ENCODE peak calls at places on chromosome 3, in five cellular contexts. One of them, this sample, is unnamed.

GRCh38 chr3:106794442-106794841 is 582.8 kb upstream of the CCDC54 start:
- DNase-seq in NCI-H510A treated with DMSO at 0.1 percent for 48 hours: no peak
- DNase-seq in ACHN: no peak
- DNase-seq in AG09309: no peak
- DNase-seq in stimulated activated CD8-positive, alpha-beta memory T cell treated with anti-CD3 and anti-CD28 coated beads, Interleukin-7, amount 100 ng/mL, for 24 hours: no peak
- DNase-seq in this sample: no peak

GRCh38 chr3:15976524-15976923 is 178.7 kb upstream of the ANKRD28 start:
- DNase-seq in stimulated activated CD8-positive, alpha-beta memory T cell treated with anti-CD3 and anti-CD28 coated beads, Interleukin-7, amount 100 ng/mL, for 24 hours: no peak
- DNase-seq in AG09309: no peak
- DNase-seq in ACHN: no peak
- DNase-seq in NCI-H510A treated with DMSO at 0.1 percent for 48 hours: no peak
- DNase-seq in this sample: no peak

GRCh38 chr3:46656778-46657556 is 36.5 kb downstream of the ALS2CL start:
- DNase-seq in NCI-H510A treated with DMSO at 0.1 percent for 48 hours: peak; percentile 39
- DNase-seq in AG09309: peak; percentile 44
- DNase-seq in stimulated activated CD8-positive, alpha-beta memory T cell treated with anti-CD3 and anti-CD28 coated beads, Interleukin-7, amount 100 ng/mL, for 24 hours: no peak
- DNase-seq in ACHN: no peak
- DNase-seq in this sample: no peak

GRCh38 chr3:100226712-100227429 is 33.9 kb upstream of the TBC1D23 start:
- DNase-seq in AG09309: no peak
- DNase-seq in NCI-H510A treated with DMSO at 0.1 percent for 48 hours: no peak
- DNase-seq in ACHN: peak; percentile 15
- DNase-seq in stimulated activated CD8-positive, alpha-beta memory T cell treated with anti-CD3 and anti-CD28 coated beads, Interleukin-7, amount 100 ng/mL, for 24 hours: no peak
- DNase-seq in this sample: no peak

GRCh38 chr3:52015431-52016256 is 19.9 kb upstream of the RPL29 start:
- DNase-seq in NCI-H510A treated with DMSO at 0.1 percent for 48 hours: no peak
- DNase-seq in ACHN: no peak
- DNase-seq in AG09309: no peak
- DNase-seq in stimulated activated CD8-positive, alpha-beta memory T cell treated with anti-CD3 and anti-CD28 coated beads, Interleukin-7, amount 100 ng/mL, for 24 hours: no peak
- DNase-seq in this sample: no peak

GRCh38 chr3:9211155-9211950 is 38.1 kb downstream of the SRGAP3 start:
- DNase-seq in ACHN: no peak
- DNase-seq in stimulated activated CD8-positive, alpha-beta memory T cell treated with anti-CD3 and anti-CD28 coated beads, Interleukin-7, amount 100 ng/mL, for 24 hours: no peak
- DNase-seq in NCI-H510A treated with DMSO at 0.1 percent for 48 hours: no peak
- DNase-seq in AG09309: peak; percentile 57
- DNase-seq in this sample: peak; percentile 39

GRCh38 chr3:124202754-124203153 is 210.8 kb upstream of the ROPN1 start:
- DNase-seq in stimulated activated CD8-positive, alpha-beta memory T cell treated with anti-CD3 and anti-CD28 coated beads, Interleukin-7, amount 100 ng/mL, for 24 hours: no peak
- DNase-seq in AG09309: no peak
- DNase-seq in ACHN: no peak
- DNase-seq in NCI-H510A treated with DMSO at 0.1 percent for 48 hours: no peak
- DNase-seq in this sample: no peak

GRCh38 chr3:100600181-100601042 is 9.0 kb upstream of the ADGRG7 start:
- DNase-seq in ACHN: no peak
- DNase-seq in stimulated activated CD8-positive, alpha-beta memory T cell treated with anti-CD3 and anti-CD28 coated beads, Interleukin-7, amount 100 ng/mL, for 24 hours: no peak
- DNase-seq in AG09309: no peak
- DNase-seq in NCI-H510A treated with DMSO at 0.1 percent for 48 hours: no peak
- DNase-seq in this sample: no peak

GRCh38 chr3:48558446-48559134 is 2.0 kb upstream of the PFKFB4 start:
- DNase-seq in ACHN: no peak
- DNase-seq in NCI-H510A treated with DMSO at 0.1 percent for 48 hours: no peak
- DNase-seq in AG09309: no peak
- DNase-seq in stimulated activated CD8-positive, alpha-beta memory T cell treated with anti-CD3 and anti-CD28 coated beads, Interleukin-7, amount 100 ng/mL, for 24 hours: no peak
- DNase-seq in this sample: no peak

GRCh38 chr3:111032677-111033076 is 38.9 kb upstream of the NECTIN3 start:
- DNase-seq in ACHN: no peak
- DNase-seq in AG09309: no peak
- DNase-seq in stimulated activated CD8-positive, alpha-beta memory T cell treated with anti-CD3 and anti-CD28 coated beads, Interleukin-7, amount 100 ng/mL, for 24 hours: no peak
- DNase-seq in NCI-H510A treated with DMSO at 0.1 percent for 48 hours: no peak
- DNase-seq in this sample: no peak

GRCh38 chr3:169822091-169822490 is 9.4 kb upstream of the LRRC34 start:
- DNase-seq in AG09309: no peak
- DNase-seq in NCI-H510A treated with DMSO at 0.1 percent for 48 hours: peak; percentile 66
- DNase-seq in stimulated activated CD8-positive, alpha-beta memory T cell treated with anti-CD3 and anti-CD28 coated beads, Interleukin-7, amount 100 ng/mL, for 24 hours: no peak
- DNase-seq in ACHN: no peak
- DNase-seq in this sample: no peak

GRCh38 chr3:52681610-52682009 is 4.1 kb downstream of the PBRM1 start:
- DNase-seq in stimulated activated CD8-positive, alpha-beta memory T cell treated with anti-CD3 and anti-CD28 coated beads, Interleukin-7, amount 100 ng/mL, for 24 hours: no peak
- DNase-seq in ACHN: no peak
- DNase-seq in AG09309: no peak
- DNase-seq in NCI-H510A treated with DMSO at 0.1 percent for 48 hours: no peak
- DNase-seq in this sample: no peak

GRCh38 chr3:189914799-189915198 is 205.9 kb downstream of the P3H2 start:
- DNase-seq in AG09309: peak; percentile 89
- DNase-seq in NCI-H510A treated with DMSO at 0.1 percent for 48 hours: no peak
- DNase-seq in ACHN: peak; percentile 31
- DNase-seq in stimulated activated CD8-positive, alpha-beta memory T cell treated with anti-CD3 and anti-CD28 coated beads, Interleukin-7, amount 100 ng/mL, for 24 hours: no peak
- DNase-seq in this sample: peak; percentile 79

GRCh38 chr3:142509079-142509478 is 61.2 kb upstream of the XRN1 start:
- DNase-seq in ACHN: no peak
- DNase-seq in stimulated activated CD8-positive, alpha-beta memory T cell treated with anti-CD3 and anti-CD28 coated beads, Interleukin-7, amount 100 ng/mL, for 24 hours: no peak
- DNase-seq in NCI-H510A treated with DMSO at 0.1 percent for 48 hours: no peak
- DNase-seq in AG09309: no peak
- DNase-seq in this sample: no peak

GRCh38 chr3:169848741-169849140 is 21.0 kb downstream of the LRRC31 start:
- DNase-seq in NCI-H510A treated with DMSO at 0.1 percent for 48 hours: no peak
- DNase-seq in AG09309: no peak
- DNase-seq in stimulated activated CD8-positive, alpha-beta memory T cell treated with anti-CD3 and anti-CD28 coated beads, Interleukin-7, amount 100 ng/mL, for 24 hours: no peak
- DNase-seq in ACHN: no peak
- DNase-seq in this sample: no peak

GRCh38 chr3:122461834-122462233 is 46.0 kb upstream of the WDR5B start:
- DNase-seq in AG09309: no peak
- DNase-seq in ACHN: no peak
- DNase-seq in NCI-H510A treated with DMSO at 0.1 percent for 48 hours: no peak
- DNase-seq in stimulated activated CD8-positive, alpha-beta memory T cell treated with anti-CD3 and anti-CD28 coated beads, Interleukin-7, amount 100 ng/mL, for 24 hours: no peak
- DNase-seq in this sample: no peak

GRCh38 chr3:135497979-135498378 is 467.5 kb upstream of the PPP2R3A start:
- DNase-seq in AG09309: no peak
- DNase-seq in ACHN: no peak
- DNase-seq in NCI-H510A treated with DMSO at 0.1 percent for 48 hours: no peak
- DNase-seq in stimulated activated CD8-positive, alpha-beta memory T cell treated with anti-CD3 and anti-CD28 coated beads, Interleukin-7, amount 100 ng/mL, for 24 hours: no peak
- DNase-seq in this sample: no peak

GRCh38 chr3:10549617-10550228 is 44.3 kb upstream of the ATP2B2 start:
- DNase-seq in AG09309: no peak
- DNase-seq in ACHN: no peak
- DNase-seq in NCI-H510A treated with DMSO at 0.1 percent for 48 hours: no peak
- DNase-seq in stimulated activated CD8-positive, alpha-beta memory T cell treated with anti-CD3 and anti-CD28 coated beads, Interleukin-7, amount 100 ng/mL, for 24 hours: no peak
- DNase-seq in this sample: no peak

GRCh38 chr3:63931290-63931689 is 19.1 kb upstream of the SCAANT1 start:
- DNase-seq in NCI-H510A treated with DMSO at 0.1 percent for 48 hours: no peak
- DNase-seq in AG09309: no peak
- DNase-seq in ACHN: no peak
- DNase-seq in stimulated activated CD8-positive, alpha-beta memory T cell treated with anti-CD3 and anti-CD28 coated beads, Interleukin-7, amount 100 ng/mL, for 24 hours: no peak
- DNase-seq in this sample: no peak

GRCh38 chr3:81908596-81908995 is 147.2 kb upstream of the GBE1 start:
- DNase-seq in NCI-H510A treated with DMSO at 0.1 percent for 48 hours: no peak
- DNase-seq in AG09309: no peak
- DNase-seq in ACHN: no peak
- DNase-seq in stimulated activated CD8-positive, alpha-beta memory T cell treated with anti-CD3 and anti-CD28 coated beads, Interleukin-7, amount 100 ng/mL, for 24 hours: no peak
- DNase-seq in this sample: no peak

GRCh38 chr3:59726279-59726678 is 676.5 kb upstream of the CFAP20DC start:
- DNase-seq in AG09309: no peak
- DNase-seq in stimulated activated CD8-positive, alpha-beta memory T cell treated with anti-CD3 and anti-CD28 coated beads, Interleukin-7, amount 100 ng/mL, for 24 hours: no peak
- DNase-seq in ACHN: no peak
- DNase-seq in NCI-H510A treated with DMSO at 0.1 percent for 48 hours: no peak
- DNase-seq in this sample: no peak

GRCh38 chr3:43733459-43734384 is 43.0 kb downstream of the ABHD5 start:
- DNase-seq in AG09309: no peak
- DNase-seq in ACHN: no peak
- DNase-seq in NCI-H510A treated with DMSO at 0.1 percent for 48 hours: no peak
- DNase-seq in stimulated activated CD8-positive, alpha-beta memory T cell treated with anti-CD3 and anti-CD28 coated beads, Interleukin-7, amount 100 ng/mL, for 24 hours: no peak
- DNase-seq in this sample: peak; percentile 39

GRCh38 chr3:121718205-121718846 is 31.2 kb downstream of the GOLGB1 start:
- DNase-seq in NCI-H510A treated with DMSO at 0.1 percent for 48 hours: no peak
- DNase-seq in AG09309: no peak
- DNase-seq in ACHN: no peak
- DNase-seq in stimulated activated CD8-positive, alpha-beta memory T cell treated with anti-CD3 and anti-CD28 coated beads, Interleukin-7, amount 100 ng/mL, for 24 hours: no peak
- DNase-seq in this sample: no peak

GRCh38 chr3:170749185-170749584 is 120.8 kb downstream of the RPL22L1 start:
- DNase-seq in stimulated activated CD8-positive, alpha-beta memory T cell treated with anti-CD3 and anti-CD28 coated beads, Interleukin-7, amount 100 ng/mL, for 24 hours: no peak
- DNase-seq in ACHN: no peak
- DNase-seq in AG09309: no peak
- DNase-seq in NCI-H510A treated with DMSO at 0.1 percent for 48 hours: no peak
- DNase-seq in this sample: no peak

GRCh38 chr3:24709921-24710320 is 215.3 kb upstream of the THRB start:
- DNase-seq in stimulated activated CD8-positive, alpha-beta memory T cell treated with anti-CD3 and anti-CD28 coated beads, Interleukin-7, amount 100 ng/mL, for 24 hours: no peak
- DNase-seq in ACHN: no peak
- DNase-seq in AG09309: no peak
- DNase-seq in NCI-H510A treated with DMSO at 0.1 percent for 48 hours: no peak
- DNase-seq in this sample: no peak

GRCh38 chr3:171904829-171905228 is 61.7 kb downstream of the TMEM212 start:
- DNase-seq in AG09309: no peak
- DNase-seq in ACHN: no peak
- DNase-seq in NCI-H510A treated with DMSO at 0.1 percent for 48 hours: no peak
- DNase-seq in stimulated activated CD8-positive, alpha-beta memory T cell treated with anti-CD3 and anti-CD28 coated beads, Interleukin-7, amount 100 ng/mL, for 24 hours: no peak
- DNase-seq in this sample: no peak

GRCh38 chr3:177772908-177773557 is 575.8 kb upstream of the TBL1XR1 start:
- DNase-seq in ACHN: no peak
- DNase-seq in stimulated activated CD8-positive, alpha-beta memory T cell treated with anti-CD3 and anti-CD28 coated beads, Interleukin-7, amount 100 ng/mL, for 24 hours: no peak
- DNase-seq in AG09309: no peak
- DNase-seq in NCI-H510A treated with DMSO at 0.1 percent for 48 hours: peak; percentile 67
- DNase-seq in this sample: no peak

GRCh38 chr3:155743616-155744015 is 1.3 kb downstream of the PLCH1 start:
- DNase-seq in NCI-H510A treated with DMSO at 0.1 percent for 48 hours: peak; percentile 29
- DNase-seq in AG09309: no peak
- DNase-seq in ACHN: peak; percentile 12
- DNase-seq in stimulated activated CD8-positive, alpha-beta memory T cell treated with anti-CD3 and anti-CD28 coated beads, Interleukin-7, amount 100 ng/mL, for 24 hours: no peak
- DNase-seq in this sample: no peak

GRCh38 chr3:160616311-160616710 is 50.9 kb upstream of the KPNA4 start:
- DNase-seq in AG09309: no peak
- DNase-seq in NCI-H510A treated with DMSO at 0.1 percent for 48 hours: no peak
- DNase-seq in ACHN: no peak
- DNase-seq in stimulated activated CD8-positive, alpha-beta memory T cell treated with anti-CD3 and anti-CD28 coated beads, Interleukin-7, amount 100 ng/mL, for 24 hours: no peak
- DNase-seq in this sample: no peak

This sample was measured in BJ.